ENCODE peak calls at places on chromosomes 2 and 18, in four cellular contexts. I is activated CD8-positive, alpha-beta memory T cell treated with anti-CD3 and anti-CD28 coated beads for 48 hours; W is NCI-H524 treated with DMSO at 0.1 percent for 48 hours; H is H9. U is an unnamed sample.

GRCh38 chr2:151275291-151275690 is 13.6 kb upstream of the RBM43 start:
- DNase-seq in I (no peak), H (no peak), W (no peak), U (no peak)

GRCh38 chr2:203376173-203376572 is 48.0 kb downstream of the ABI2 start:
- DNase-seq in H (no peak), I (no peak), W (no peak), U (no peak)

GRCh38 chr2:74186038-74186437 is 7.4 kb upstream of the MOB1A start:
- DNase-seq in W (no peak), H (no peak), I (no peak), U (peak; percentile 62)

GRCh38 chr2:41909584-41909983 is 138.2 kb upstream of the PKDCC start:
- DNase-seq in I (no peak), H (no peak), W (no peak), U (no peak)

GRCh38 chr18:25144835-25145234 is 207.1 kb downstream of the ZNF521 start:
- DNase-seq in I (no peak), H (no peak), W (no peak), U (peak; percentile 47)

GRCh38 chr2:201137505-201138400 is 21.8 kb downstream of the CFLAR start:
- DNase-seq in I (no peak), H (no peak), W (no peak), U (no peak)

GRCh38 chr2:169397697-169398096 is 35.4 kb upstream of the LRP2 start:
- DNase-seq in I (no peak), H (no peak), W (no peak), U (peak; percentile 49)

GRCh38 chr2:174353004-174353403 is 18.2 kb downstream of the SP9 start:
- DNase-seq in I (no peak), H (no peak), W (no peak), U (no peak)

GRCh38 chr2:101173707-101174295 is 22.6 kb upstream of the TBC1D8 start:
- DNase-seq in H (no peak), W (no peak), I (no peak), U (no peak)

GRCh38 chr2:31937741-31938140 is 73.1 kb downstream of the MEMO1 start:
- DNase-seq in I (no peak), W (no peak), H (no peak), U (no peak)

GRCh38 chr2:64177315-64177714 is 33.1 kb upstream of the PELI1 start:
- DNase-seq in W (no peak), I (no peak), H (no peak), U (no peak)

GRCh38 chr2:216700088-216700567 is 4.8 kb upstream of the IGFBP5 start:
- DNase-seq in W (no peak), I (no peak), H (no peak), U (no peak)

U was measured in globus pallidus.